ENCODE peak calls at places on chromosomes 7 and 10, in eight cellular contexts. One of them, this sample, is unnamed.

GRCh38 chr7:115724400-115725056 is 306.0 kb downstream of the TFEC start:
- DNase-seq in glutamatergic neuron: no peak
- DNase-seq in brain microvascular endothelial cell: no peak
- DNase-seq in fibroblast of lung: no peak
- DNase-seq in cardiac fibroblast: no peak
- DNase-seq in A549: no peak
- DNase-seq in endothelial cell: no peak
- DNase-seq in kidney epithelial cell: no peak
- DNase-seq in this sample: peak; percentile 35

GRCh38 chr10:22437620-22438588 is 92.6 kb downstream of the SPAG6 start:
- DNase-seq in glutamatergic neuron: no peak
- DNase-seq in brain microvascular endothelial cell: no peak
- DNase-seq in fibroblast of lung: no peak
- DNase-seq in cardiac fibroblast: peak; percentile 41
- DNase-seq in A549: no peak
- DNase-seq in endothelial cell: no peak
- DNase-seq in kidney epithelial cell: no peak
- DNase-seq in this sample: no peak

GRCh38 chr7:17057143-17057509 is 175.3 kb upstream of the AGR3 start:
- DNase-seq in glutamatergic neuron: no peak
- DNase-seq in brain microvascular endothelial cell: no peak
- DNase-seq in fibroblast of lung: no peak
- DNase-seq in cardiac fibroblast: no peak
- DNase-seq in A549: no peak
- DNase-seq in endothelial cell: no peak
- DNase-seq in kidney epithelial cell: no peak
- DNase-seq in this sample: no peak

GRCh38 chr7:129821476-129821875 is 131.3 kb downstream of the UBE2H start:
- DNase-seq in glutamatergic neuron: no peak
- DNase-seq in brain microvascular endothelial cell: no peak
- DNase-seq in fibroblast of lung: no peak
- DNase-seq in cardiac fibroblast: no peak
- DNase-seq in A549: no peak
- DNase-seq in endothelial cell: no peak
- DNase-seq in kidney epithelial cell: no peak
- DNase-seq in this sample: no peak

GRCh38 chr7:47088329-47089067 is 493.4 kb downstream of the TNS3 start:
- DNase-seq in glutamatergic neuron: peak; percentile 71
- DNase-seq in brain microvascular endothelial cell: peak; percentile 63
- DNase-seq in fibroblast of lung: peak; percentile 71
- DNase-seq in cardiac fibroblast: peak; percentile 80
- DNase-seq in A549: peak; percentile 65
- DNase-seq in endothelial cell: peak; percentile 60
- DNase-seq in kidney epithelial cell: no peak
- DNase-seq in this sample: peak; percentile 65

GRCh38 chr7:55021951-55022617 is 3.3 kb downstream of the EGFR start:
- DNase-seq in glutamatergic neuron: no peak
- DNase-seq in brain microvascular endothelial cell: peak; percentile 19
- DNase-seq in fibroblast of lung: no peak
- DNase-seq in cardiac fibroblast: peak; percentile 26
- DNase-seq in A549: no peak
- DNase-seq in endothelial cell: no peak
- DNase-seq in kidney epithelial cell: no peak
- DNase-seq in this sample: no peak

GRCh38 chr10:114208351-114208750 is 29.2 kb downstream of the TDRD1 start:
- DNase-seq in glutamatergic neuron: no peak
- DNase-seq in brain microvascular endothelial cell: no peak
- DNase-seq in fibroblast of lung: no peak
- DNase-seq in cardiac fibroblast: no peak
- DNase-seq in A549: no peak
- DNase-seq in endothelial cell: no peak
- DNase-seq in kidney epithelial cell: no peak
- DNase-seq in this sample: no peak

GRCh38 chr10:62354941-62355340 is 19.2 kb upstream of the ZNF365 start:
- DNase-seq in glutamatergic neuron: no peak
- DNase-seq in brain microvascular endothelial cell: no peak
- DNase-seq in fibroblast of lung: peak; percentile 11
- DNase-seq in cardiac fibroblast: no peak
- DNase-seq in A549: no peak
- DNase-seq in endothelial cell: no peak
- DNase-seq in kidney epithelial cell: no peak
- DNase-seq in this sample: no peak

GRCh38 chr10:129780901-129781795 is 182.9 kb downstream of the EBF3 start:
- DNase-seq in glutamatergic neuron: no peak
- DNase-seq in brain microvascular endothelial cell: no peak
- DNase-seq in fibroblast of lung: no peak
- DNase-seq in cardiac fibroblast: no peak
- DNase-seq in A549: no peak
- DNase-seq in endothelial cell: no peak
- DNase-seq in kidney epithelial cell: no peak
- DNase-seq in this sample: no peak

GRCh38 chr7:140732436-140732835 is 35.9 kb downstream of the NDUFB2 start:
- DNase-seq in glutamatergic neuron: no peak
- DNase-seq in brain microvascular endothelial cell: no peak
- DNase-seq in fibroblast of lung: no peak
- DNase-seq in cardiac fibroblast: no peak
- DNase-seq in A549: no peak
- DNase-seq in endothelial cell: no peak
- DNase-seq in kidney epithelial cell: no peak
- DNase-seq in this sample: no peak

GRCh38 chr10:119283818-119284217 is 76.4 kb downstream of the GRK5 start:
- DNase-seq in glutamatergic neuron: no peak
- DNase-seq in brain microvascular endothelial cell: no peak
- DNase-seq in fibroblast of lung: no peak
- DNase-seq in cardiac fibroblast: no peak
- DNase-seq in A549: no peak
- DNase-seq in endothelial cell: no peak
- DNase-seq in kidney epithelial cell: no peak
- DNase-seq in this sample: no peak

GRCh38 chr10:35640474-35640873 is 1.6 kb downstream of the FZD8 start:
- DNase-seq in glutamatergic neuron: peak; percentile 82
- DNase-seq in brain microvascular endothelial cell: peak; percentile 43
- DNase-seq in fibroblast of lung: peak; percentile 69
- DNase-seq in cardiac fibroblast: peak; percentile 76
- DNase-seq in A549: peak; percentile 56
- DNase-seq in endothelial cell: peak; percentile 76
- DNase-seq in kidney epithelial cell: no peak
- DNase-seq in this sample: peak; percentile 73

GRCh38 chr10:60613434-60613833 is 164.8 kb upstream of the CDK1 start:
- DNase-seq in glutamatergic neuron: no peak
- DNase-seq in brain microvascular endothelial cell: no peak
- DNase-seq in fibroblast of lung: no peak
- DNase-seq in cardiac fibroblast: no peak
- DNase-seq in A549: no peak
- DNase-seq in endothelial cell: no peak
- DNase-seq in kidney epithelial cell: no peak
- DNase-seq in this sample: no peak

GRCh38 chr7:13933106-13933505 is 56.4 kb downstream of the ETV1 start:
- DNase-seq in glutamatergic neuron: no peak
- DNase-seq in brain microvascular endothelial cell: peak; percentile 8
- DNase-seq in fibroblast of lung: peak; percentile 40
- DNase-seq in cardiac fibroblast: peak; percentile 10
- DNase-seq in A549: no peak
- DNase-seq in endothelial cell: no peak
- DNase-seq in kidney epithelial cell: no peak
- DNase-seq in this sample: no peak

GRCh38 chr10:73899401-73899780 is 11.5 kb upstream of the PLAU start:
- DNase-seq in glutamatergic neuron: no peak
- DNase-seq in brain microvascular endothelial cell: peak; percentile 87
- DNase-seq in fibroblast of lung: peak; percentile 70
- DNase-seq in cardiac fibroblast: peak; percentile 59
- DNase-seq in A549: no peak
- DNase-seq in endothelial cell: no peak
- DNase-seq in kidney epithelial cell: peak; percentile 92
- DNase-seq in this sample: no peak

GRCh38 chr7:74183653-74184450 is 9.7 kb downstream of the EIF4H start:
- DNase-seq in glutamatergic neuron: no peak
- DNase-seq in brain microvascular endothelial cell: no peak
- DNase-seq in fibroblast of lung: no peak
- DNase-seq in cardiac fibroblast: no peak
- DNase-seq in A549: peak; percentile 41
- DNase-seq in endothelial cell: no peak
- DNase-seq in kidney epithelial cell: no peak
- DNase-seq in this sample: peak; percentile 27
- TF ChIP-seq CTCF in glutamatergic neuron: no peak
- TF ChIP-seq CTCF in brain microvascular endothelial cell: peak; percentile 64
- TF ChIP-seq CTCF in fibroblast of lung: no peak
- TF ChIP-seq CTCF in cardiac fibroblast: peak; percentile 29
- TF ChIP-seq CTCF in A549: peak; percentile 52
- TF ChIP-seq CTCF in endothelial cell: no peak
- TF ChIP-seq CTCF in kidney epithelial cell: peak; percentile 56
- TF ChIP-seq CTCF in this sample: peak; percentile 59

GRCh38 chr7:65750511-65751344 is 122.1 kb upstream of the VKORC1L1 start:
- DNase-seq in glutamatergic neuron: peak; percentile 95
- DNase-seq in brain microvascular endothelial cell: peak; percentile 81
- DNase-seq in fibroblast of lung: peak; percentile 84
- DNase-seq in cardiac fibroblast: peak; percentile 90
- DNase-seq in A549: peak; percentile 83
- DNase-seq in endothelial cell: peak; percentile 93
- DNase-seq in kidney epithelial cell: peak; percentile 54
- DNase-seq in this sample: peak; percentile 95
- TF ChIP-seq CTCF in glutamatergic neuron: peak; percentile 18
- TF ChIP-seq CTCF in brain microvascular endothelial cell: peak; percentile 2
- TF ChIP-seq CTCF in fibroblast of lung: no peak
- TF ChIP-seq CTCF in cardiac fibroblast: no peak
- TF ChIP-seq CTCF in A549: no peak
- TF ChIP-seq CTCF in endothelial cell: no peak
- TF ChIP-seq CTCF in kidney epithelial cell: no peak
- TF ChIP-seq CTCF in this sample: no peak

DNA sequence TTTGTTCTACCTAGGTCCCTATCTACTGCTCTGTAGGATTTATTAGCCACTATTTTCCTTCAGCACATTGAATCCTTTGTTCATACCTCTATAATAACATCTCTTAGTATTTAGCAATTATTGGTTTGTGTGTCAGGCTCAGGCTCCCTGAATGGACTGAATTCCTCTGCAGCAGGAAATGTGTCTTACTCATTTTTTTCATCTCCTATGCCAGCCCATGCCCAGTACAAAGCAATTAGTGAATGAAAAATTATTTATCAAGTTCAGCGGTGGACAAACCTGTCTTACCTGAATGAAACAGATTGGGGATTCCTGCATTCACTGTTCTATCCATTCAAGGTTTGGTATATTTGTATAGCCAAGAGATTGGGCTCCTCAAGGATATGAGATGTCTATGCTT is 53.7 kb downstream of the C1GALT1 start:
- DNase-seq in glutamatergic neuron: no peak
- DNase-seq in brain microvascular endothelial cell: no peak
- DNase-seq in fibroblast of lung: no peak
- DNase-seq in cardiac fibroblast: no peak
- DNase-seq in A549: no peak
- DNase-seq in endothelial cell: no peak
- DNase-seq in kidney epithelial cell: no peak
- DNase-seq in this sample: no peak
- TF ChIP-seq CTCF in glutamatergic neuron: no peak
- TF ChIP-seq CTCF in brain microvascular endothelial cell: no peak
- TF ChIP-seq CTCF in fibroblast of lung: no peak
- TF ChIP-seq CTCF in cardiac fibroblast: no peak
- TF ChIP-seq CTCF in A549: no peak
- TF ChIP-seq CTCF in endothelial cell: no peak
- TF ChIP-seq CTCF in kidney epithelial cell: no peak
- TF ChIP-seq CTCF in this sample: no peak

GRCh38 chr7:33459340-33459751 is 330.0 kb downstream of the BBS9 start:
- DNase-seq in glutamatergic neuron: no peak
- DNase-seq in brain microvascular endothelial cell: peak; percentile 49
- DNase-seq in fibroblast of lung: peak; percentile 66
- DNase-seq in cardiac fibroblast: peak; percentile 82
- DNase-seq in A549: no peak
- DNase-seq in endothelial cell: peak; percentile 33
- DNase-seq in kidney epithelial cell: peak; percentile 1
- DNase-seq in this sample: peak; percentile 26
- TF ChIP-seq CTCF in glutamatergic neuron: peak; percentile 26
- TF ChIP-seq CTCF in brain microvascular endothelial cell: peak; percentile 82
- TF ChIP-seq CTCF in fibroblast of lung: peak; percentile 64
- TF ChIP-seq CTCF in cardiac fibroblast: peak; percentile 61
- TF ChIP-seq CTCF in A549: peak; percentile 65
- TF ChIP-seq CTCF in endothelial cell: peak; percentile 26
- TF ChIP-seq CTCF in kidney epithelial cell: peak; percentile 63
- TF ChIP-seq CTCF in this sample: peak; percentile 57

GRCh38 chr10:110898391-110898790 is 20.6 kb downstream of the BBIP1 start:
- DNase-seq in glutamatergic neuron: no peak
- DNase-seq in brain microvascular endothelial cell: no peak
- DNase-seq in fibroblast of lung: no peak
- DNase-seq in cardiac fibroblast: no peak
- DNase-seq in A549: no peak
- DNase-seq in endothelial cell: no peak
- DNase-seq in kidney epithelial cell: no peak
- DNase-seq in this sample: no peak

GRCh38 chr10:110892602-110893001 is 20.9 kb downstream of the PDCD4 start:
- DNase-seq in glutamatergic neuron: no peak
- DNase-seq in brain microvascular endothelial cell: no peak
- DNase-seq in fibroblast of lung: no peak
- DNase-seq in cardiac fibroblast: no peak
- DNase-seq in A549: no peak
- DNase-seq in endothelial cell: no peak
- DNase-seq in kidney epithelial cell: no peak
- DNase-seq in this sample: no peak

GRCh38 chr10:110897184-110897583 is 21.8 kb downstream of the BBIP1 start:
- DNase-seq in glutamatergic neuron: no peak
- DNase-seq in brain microvascular endothelial cell: no peak
- DNase-seq in fibroblast of lung: peak; percentile 32
- DNase-seq in cardiac fibroblast: no peak
- DNase-seq in A549: no peak
- DNase-seq in endothelial cell: no peak
- DNase-seq in kidney epithelial cell: no peak
- DNase-seq in this sample: no peak

DNA sequence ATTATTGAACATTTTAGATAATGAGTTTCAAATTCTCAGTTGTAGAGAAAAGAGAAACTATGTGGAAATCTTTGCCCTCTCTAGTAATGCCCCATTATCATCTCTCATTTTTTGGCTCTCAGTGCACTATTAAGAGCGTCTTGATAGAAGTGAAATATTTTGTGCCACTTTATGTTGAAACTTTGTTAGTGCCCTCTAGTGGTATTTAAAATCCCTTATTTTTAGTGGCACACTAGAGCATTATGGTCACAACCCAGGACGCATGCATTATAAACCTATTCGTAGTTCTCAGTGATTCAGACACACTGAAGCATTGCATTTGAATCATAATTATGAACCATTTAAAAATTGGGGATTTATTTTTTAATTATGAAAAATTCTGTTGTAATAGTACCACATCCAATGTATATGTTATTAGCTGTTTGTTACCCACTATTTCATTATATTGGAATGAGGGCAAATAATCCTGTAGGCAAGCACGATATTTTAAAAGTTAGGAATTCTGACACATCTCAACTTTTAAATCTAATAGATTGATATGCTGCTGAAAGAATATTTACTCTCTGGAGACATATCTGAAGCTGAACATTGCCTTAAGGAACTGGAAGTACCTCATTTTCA is 21.9 kb downstream of the PDCD4 start:
- DNase-seq in glutamatergic neuron: no peak
- DNase-seq in brain microvascular endothelial cell: no peak
- DNase-seq in fibroblast of lung: peak; percentile 66
- DNase-seq in cardiac fibroblast: peak; percentile 71
- DNase-seq in A549: peak; percentile 48
- DNase-seq in endothelial cell: no peak
- DNase-seq in kidney epithelial cell: no peak
- DNase-seq in this sample: no peak
- TF ChIP-seq CTCF in glutamatergic neuron: peak; percentile 76
- TF ChIP-seq CTCF in brain microvascular endothelial cell: peak; percentile 34
- TF ChIP-seq CTCF in fibroblast of lung: peak; percentile 24
- TF ChIP-seq CTCF in cardiac fibroblast: peak; percentile 45
- TF ChIP-seq CTCF in A549: peak; percentile 82
- TF ChIP-seq CTCF in endothelial cell: peak; percentile 74
- TF ChIP-seq CTCF in kidney epithelial cell: peak; percentile 45
- TF ChIP-seq CTCF in this sample: peak; percentile 48

GRCh38 chr10:108238261-108238660 is 1073.8 kb upstream of the SORCS1 start:
- DNase-seq in glutamatergic neuron: no peak
- DNase-seq in brain microvascular endothelial cell: no peak
- DNase-seq in fibroblast of lung: no peak
- DNase-seq in cardiac fibroblast: no peak
- DNase-seq in A549: no peak
- DNase-seq in endothelial cell: no peak
- DNase-seq in kidney epithelial cell: no peak
- DNase-seq in this sample: no peak
- TF ChIP-seq CTCF in glutamatergic neuron: no peak
- TF ChIP-seq CTCF in brain microvascular endothelial cell: no peak
- TF ChIP-seq CTCF in fibroblast of lung: no peak
- TF ChIP-seq CTCF in cardiac fibroblast: no peak
- TF ChIP-seq CTCF in A549: no peak
- TF ChIP-seq CTCF in endothelial cell: no peak
- TF ChIP-seq CTCF in kidney epithelial cell: no peak
- TF ChIP-seq CTCF in this sample: no peak

This sample was measured in BE2C.